ENCODE peak calls at places on chromosome 18, in ten cellular contexts. J is Peyer's patch; Q is cardiac muscle cell; L is left ventricle myocardium inferior; D is tibial nerve; Z is tibial artery; V is CD4-positive, alpha-beta T cell; I is upper lobe of right lung; S is stomach; K is neural progenitor cell. N is an unnamed sample.

GRCh38 chr18:22182884-22183610 is 13.7 kb downstream of the GATA6 start:
- DNase-seq in J (no peak), Q (no peak), L (no peak), D (no peak), Z (no peak), V (no peak), I (no peak), S (no peak), K (no peak), N (no peak)

GRCh38 chr18:62585274-62586147 is 62.7 kb downstream of the ZCCHC2 start:
- DNase-seq in J (no peak), Q (no peak), L (no peak), D (no peak), Z (no peak), V (no peak), I (no peak), S (no peak), K (no peak), N (no peak)

GRCh38 chr18:59096098-59096779 is 43.4 kb upstream of the SEC11C start:
- DNase-seq in J (no peak), Q (no peak), L (no peak), D (no peak), Z (no peak), V (no peak), I (no peak), S (no peak), K (peak), N (no peak)

GRCh38 chr18:74906189-74906588 is 302.8 kb downstream of the PTGR3 start:
- DNase-seq in J (no peak), Q (no peak), L (no peak), D (no peak), Z (no peak), V (no peak), I (no peak), S (no peak), K (no peak), N (no peak)

GRCh38 chr18:76935722-76936337 is 113.5 kb downstream of the ZNF236 start:
- DNase-seq in J (no peak), Q (no peak), L (no peak), D (no peak), Z (no peak), V (no peak), I (no peak), S (no peak), K (no peak), N (no peak)

GRCh38 chr18:55398858-55399257 is 189.1 kb downstream of the TCF4 start:
- DNase-seq in J (no peak), Q (no peak), L (no peak), D (no peak), Z (no peak), V (no peak), I (no peak), S (no peak), K (no peak), N (no peak)

GRCh38 chr18:79439201-79440023 is 43.7 kb downstream of the NFATC1 start:
- DNase-seq in J (no peak), Q (peak), L (no peak), D (peak), Z (no peak), V (peak), I (no peak), S (no peak), K (no peak), N (no peak)

GRCh38 chr18:76444436-76445105 is 50.5 kb downstream of the ZNF516 start:
- DNase-seq in J (no peak), Q (no peak), L (no peak), D (no peak), Z (no peak), V (no peak), I (no peak), S (no peak), K (no peak), N (no peak)

GRCh38 chr18:23059541-23060465 is 75.5 kb upstream of the CABLES1 start:
- DNase-seq in J (no peak), Q (no peak), L (no peak), D (no peak), Z (no peak), V (no peak), I (no peak), S (no peak), K (no peak), N (no peak)

GRCh38 chr18:74541703-74542555 is 7.6 kb downstream of the CNDP1 start:
- DNase-seq in J (peak), Q (no peak), L (no peak), D (no peak), Z (no peak), V (no peak), I (no peak), S (peak), K (no peak), N (no peak)

GRCh38 chr18:55179460-55180195 is 220.4 kb upstream of the CCDC68 start:
- DNase-seq in J (no peak), Q (peak), L (no peak), D (no peak), Z (no peak), V (no peak), I (no peak), S (no peak), K (no peak), N (no peak)

GRCh38 chr18:48409591-48410094 is 460 bp upstream of the ZBTB7C start:
- DNase-seq in J (peak), Q (no peak), L (peak), D (no peak), Z (peak), V (no peak), I (peak), S (no peak), K (no peak), N (no peak)

GRCh38 chr18:54263904-54264336 is 5.4 kb upstream of the POLI start:
- DNase-seq in J (no peak), Q (no peak), L (no peak), D (no peak), Z (no peak), V (no peak), I (no peak), S (no peak), K (no peak), N (no peak)

GRCh38 chr18:31795747-31796146 is 35.1 kb upstream of the SLC25A52 start:
- DNase-seq in J (no peak), Q (no peak), L (no peak), D (no peak), Z (no peak), V (no peak), I (no peak), S (no peak), K (no peak), N (no peak)

GRCh38 chr18:10111944-10112343 is 198.1 kb downstream of the VAPA start:
- DNase-seq in J (no peak), Q (no peak), L (no peak), D (no peak), Z (no peak), V (no peak), I (no peak), S (no peak), K (no peak), N (no peak)

GRCh38 chr18:55381277-55381676 is 206.7 kb downstream of the TCF4 start:
- DNase-seq in J (no peak), Q (peak), L (no peak), D (no peak), Z (no peak), V (no peak), I (no peak), S (no peak), K (no peak), N (no peak)

GRCh38 chr18:64982414-64983096 is 768.3 kb upstream of the CDH7 start:
- DNase-seq in J (no peak), Q (no peak), L (no peak), D (no peak), Z (no peak), V (no peak), I (no peak), S (no peak), K (no peak), N (no peak)

GRCh38 chr18:54812885-54813284 is 15.4 kb upstream of the RAB27B start:
- DNase-seq in J (no peak), Q (no peak), L (no peak), D (no peak), Z (no peak), V (no peak), I (no peak), S (no peak), K (no peak), N (no peak)

GRCh38 chr18:9552616-9553015 is 61.7 kb downstream of the PPP4R1 start:
- DNase-seq in J (no peak), Q (no peak), L (no peak), D (no peak), Z (no peak), V (no peak), I (no peak), S (no peak), K (no peak), N (no peak)

GRCh38 chr18:39841133-39842041 is 2113.6 kb upstream of the PIK3C3 start:
- DNase-seq in J (peak), Q (peak), L (no peak), D (peak), Z (no peak), V (no peak), I (peak), S (peak), K (peak), N (no peak)

GRCh38 chr18:22604986-22605421 is 187.3 kb upstream of the CTAGE1 start:
- DNase-seq in J (no peak), Q (no peak), L (no peak), D (no peak), Z (no peak), V (no peak), I (no peak), S (no peak), K (no peak), N (no peak)

GRCh38 chr18:23238152-23238531 is 102.9 kb downstream of the CABLES1 start:
- DNase-seq in J (no peak), Q (peak), L (no peak), D (peak), Z (peak), V (no peak), I (no peak), S (peak), K (no peak), N (peak)

GRCh38 chr18:60040966-60041365 is 141.2 kb downstream of the PMAIP1 start:
- DNase-seq in J (no peak), Q (no peak), L (no peak), D (no peak), Z (no peak), V (no peak), I (no peak), S (no peak), K (no peak), N (no peak)

GRCh38 chr18:46916551-46917107 is 678 bp downstream of the PIAS2 start:
- DNase-seq in J (no peak), Q (peak), L (no peak), D (peak), Z (no peak), V (no peak), I (no peak), S (no peak), K (no peak), N (no peak)

GRCh38 chr18:79533146-79533545 is 137.4 kb downstream of the NFATC1 start:
- DNase-seq in J (peak), Q (no peak), L (no peak), D (no peak), Z (peak), V (no peak), I (peak), S (no peak), K (no peak), N (no peak)

GRCh38 chr18:35050004-35050623 is 8.9 kb downstream of the MAPRE2 start:
- DNase-seq in J (no peak), Q (peak), L (no peak), D (no peak), Z (no peak), V (no peak), I (no peak), S (no peak), K (no peak), N (no peak)
- H3K27ac ChIP-seq in J (no peak), Q (peak), L (peak), D (no peak), Z (no peak), V (no peak), I (peak), S (peak), K (no peak), N (peak)

DNA sequence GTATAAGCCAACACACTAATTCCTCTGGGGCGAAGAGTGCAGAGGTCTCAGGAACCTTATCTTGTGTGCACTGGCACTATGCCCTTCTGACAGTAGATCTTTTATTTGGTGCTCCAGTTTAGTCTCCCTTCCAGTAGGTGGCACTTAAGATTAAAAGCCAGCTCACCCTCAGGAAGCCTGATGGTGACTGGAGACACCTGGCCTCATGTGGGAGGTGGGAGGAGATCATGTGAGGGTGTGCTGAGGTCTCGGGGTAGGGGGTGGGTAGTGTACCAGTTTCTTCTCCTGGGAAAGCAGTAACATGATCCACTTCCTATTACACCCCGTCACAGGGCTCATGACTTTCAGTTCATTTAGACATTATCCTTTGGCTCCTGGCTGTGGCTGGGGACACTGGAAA is 654.9 kb downstream of the ADCYAP1 start:
- DNase-seq in J (no peak), Q (no peak), L (no peak), D (no peak), Z (no peak), V (no peak), I (no peak), S (no peak), K (no peak), N (no peak)
- TF ChIP-seq CTCF in J (no peak), Q (no peak), L (no peak), D (no peak), Z (no peak), V (no peak), I (no peak), S (no peak), K (peak), N (no peak)

DNA sequence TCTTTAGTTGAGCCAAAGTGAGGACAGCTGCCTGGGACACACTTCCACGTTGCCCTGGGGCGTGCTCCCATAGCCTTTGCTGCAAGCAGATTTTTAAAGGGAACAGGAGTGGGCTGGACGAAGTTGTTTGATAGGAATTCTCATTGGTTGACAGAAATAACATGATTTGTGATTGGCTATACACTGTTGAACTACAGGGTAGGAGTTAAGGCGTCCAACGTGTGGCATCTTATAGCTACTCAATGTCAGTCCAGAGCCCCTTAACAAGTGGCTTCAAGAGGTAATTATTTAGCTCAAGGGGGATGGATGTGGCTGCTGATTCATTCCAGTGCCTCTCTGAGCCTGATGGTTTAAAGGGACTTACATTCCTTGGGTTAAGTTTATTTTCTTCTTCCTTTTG is 65.5 kb downstream of the ACAA2 start:
- DNase-seq in J (peak), Q (peak), L (no peak), D (no peak), Z (no peak), V (no peak), I (peak), S (no peak), K (no peak), N (no peak)
- H3K27ac ChIP-seq in J (no peak), Q (no peak), L (no peak), D (no peak), Z (no peak), V (no peak), I (no peak), S (no peak), K (no peak), N (no peak)

GRCh38 chr18:49813321-49814146 is at the start of gene ACAA2:
- DNase-seq in J (peak), Q (peak), L (peak), D (peak), Z (peak), V (peak), I (peak), S (peak), K (peak), N (peak)

GRCh38 chr18:49811151-49811938 is 2.0 kb downstream of the ACAA2 start:
- DNase-seq in J (no peak), Q (no peak), L (no peak), D (no peak), Z (no peak), V (no peak), I (no peak), S (no peak), K (peak), N (no peak)

GRCh38 chr18:49812321-49813070 is 837 bp downstream of the ACAA2 start:
- DNase-seq in J (no peak), Q (no peak), L (no peak), D (no peak), Z (no peak), V (no peak), I (no peak), S (no peak), K (no peak), N (no peak)

GRCh38 chr18:49814147-49814499 is 790 bp upstream of the ACAA2 start:
- DNase-seq in J (no peak), Q (peak), L (peak), D (peak), Z (peak), V (no peak), I (peak), S (no peak), K (peak), N (peak)

GRCh38 chr18:49813071-49813320 is 337 bp downstream of the ACAA2 start:
- DNase-seq in J (peak), Q (no peak), L (peak), D (peak), Z (peak), V (no peak), I (peak), S (peak), K (peak), N (peak)
- TF ChIP-seq CTCF in J (no peak), Q (no peak), L (no peak), D (no peak), Z (no peak), V (no peak), I (no peak), S (no peak), K (no peak), N (no peak)

DNA sequence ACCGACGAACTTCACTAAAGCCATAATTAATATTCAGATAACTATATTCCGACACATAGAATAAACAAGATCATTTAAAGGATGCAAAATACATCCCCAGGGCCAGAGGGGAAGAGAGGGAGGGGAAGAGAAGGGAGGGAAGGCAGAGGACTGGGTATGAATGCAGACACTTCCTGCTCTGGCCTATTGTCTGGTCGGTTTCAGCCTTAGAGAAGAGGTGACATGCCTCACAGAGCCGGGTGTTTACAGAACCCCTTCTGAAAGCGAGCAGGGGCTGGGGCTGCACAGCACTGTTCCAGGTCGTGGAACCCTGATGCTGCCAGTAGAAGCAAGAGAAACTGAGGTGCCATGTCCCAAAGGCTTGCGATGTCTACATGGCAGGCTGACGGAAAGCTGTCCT is 31.0 kb downstream of the CELF4 start:
- DNase-seq in J (no peak), Q (no peak), L (no peak), D (no peak), Z (no peak), V (no peak), I (no peak), S (no peak), K (no peak), N (no peak)
- H3K27ac ChIP-seq in J (no peak), Q (no peak), L (no peak), D (no peak), Z (no peak), V (no peak), I (no peak), S (no peak), K (no peak), N (no peak)

GRCh38 chr18:45637546-45638327 is 22.5 kb downstream of the SLC14A2 start:
- DNase-seq in J (no peak), Q (no peak), L (no peak), D (peak), Z (peak), V (no peak), I (no peak), S (no peak), K (no peak), N (no peak)
- TF ChIP-seq CTCF in J (no peak), Q (no peak), L (no peak), D (no peak), Z (no peak), V (no peak), I (no peak), S (no peak), K (no peak), N (no peak)

GRCh38 chr18:58042826-58043362 is 1.1 kb upstream of the NEDD4L start:
- DNase-seq in J (no peak), Q (peak), L (no peak), D (no peak), Z (no peak), V (no peak), I (no peak), S (no peak), K (peak), N (no peak)
- H3K27ac ChIP-seq in J (peak), Q (no peak), L (peak), D (no peak), Z (no peak), V (no peak), I (no peak), S (peak), K (no peak), N (peak)